ENCODE peak calls at places on chromosomes 1 and 21, in five cellular contexts. One of them, this sample, is unnamed.

GRCh38 chr1:189939967-189940366 is 537.7 kb downstream of the BRINP3 start:
- DNase-seq in IMR-90: peak; percentile 78
- DNase-seq in H9: no peak
- DNase-seq in mesenchymal stem cell: no peak
- DNase-seq in H1: no peak
- DNase-seq in this sample: no peak

GRCh38 chr1:239816090-239816812 is 275.4 kb upstream of the FMN2 start:
- DNase-seq in IMR-90: peak; percentile 55
- DNase-seq in H9: peak; percentile 78
- DNase-seq in mesenchymal stem cell: peak; percentile 79
- DNase-seq in H1: no peak
- DNase-seq in this sample: no peak

GRCh38 chr1:209988706-209989105 is 50.7 kb downstream of the SYT14 start:
- DNase-seq in IMR-90: no peak
- DNase-seq in H9: no peak
- DNase-seq in mesenchymal stem cell: no peak
- DNase-seq in H1: no peak
- DNase-seq in this sample: no peak

GRCh38 chr1:239025223-239025622 is 361.1 kb upstream of the CHRM3 start:
- DNase-seq in IMR-90: no peak
- DNase-seq in H9: no peak
- DNase-seq in mesenchymal stem cell: no peak
- DNase-seq in H1: no peak
- DNase-seq in this sample: no peak

GRCh38 chr1:111334169-111334568 is 43.5 kb downstream of the CHIA start:
- DNase-seq in IMR-90: peak; percentile 49
- DNase-seq in H9: peak; percentile 43
- DNase-seq in mesenchymal stem cell: peak; percentile 20
- DNase-seq in H1: no peak
- DNase-seq in this sample: no peak

GRCh38 chr1:155979525-155980343 is 1.4 kb upstream of the ARHGEF2 start:
- DNase-seq in IMR-90: no peak
- DNase-seq in H9: no peak
- DNase-seq in mesenchymal stem cell: no peak
- DNase-seq in H1: no peak
- DNase-seq in this sample: no peak

GRCh38 chr1:50422946-50423669 is at the start of gene DMRTA2:
- DNase-seq in IMR-90: no peak
- DNase-seq in H9: peak; percentile 84
- DNase-seq in mesenchymal stem cell: peak; percentile 35
- DNase-seq in H1: peak; percentile 87
- DNase-seq in this sample: peak; percentile 84

GRCh38 chr1:227654431-227654830 is 80.7 kb downstream of the JMJD4 start:
- DNase-seq in IMR-90: no peak
- DNase-seq in H9: no peak
- DNase-seq in mesenchymal stem cell: peak; percentile 7
- DNase-seq in H1: no peak
- DNase-seq in this sample: no peak

GRCh38 chr1:95084317-95085176 is 11.8 kb upstream of the ALG14 start:
- DNase-seq in IMR-90: peak; percentile 21
- DNase-seq in H9: peak; percentile 49
- DNase-seq in mesenchymal stem cell: peak; percentile 28
- DNase-seq in H1: peak; percentile 53
- DNase-seq in this sample: no peak

GRCh38 chr1:20439282-20439681 is 46.7 kb downstream of the CAMK2N1 start:
- DNase-seq in IMR-90: peak; percentile 55
- DNase-seq in H9: peak; percentile 43
- DNase-seq in mesenchymal stem cell: peak; percentile 54
- DNase-seq in H1: no peak
- DNase-seq in this sample: no peak

GRCh38 chr1:30324251-30325084 is 398.9 kb downstream of the MATN1 start:
- DNase-seq in IMR-90: no peak
- DNase-seq in H9: no peak
- DNase-seq in mesenchymal stem cell: no peak
- DNase-seq in H1: peak; percentile 27
- DNase-seq in this sample: no peak

GRCh38 chr1:190452272-190452848 is 25.3 kb downstream of the BRINP3 start:
- DNase-seq in IMR-90: no peak
- DNase-seq in H9: no peak
- DNase-seq in mesenchymal stem cell: no peak
- DNase-seq in H1: no peak
- DNase-seq in this sample: no peak

GRCh38 chr1:1087351-1088035 is 13.4 kb upstream of the RNF223 start:
- DNase-seq in IMR-90: no peak
- DNase-seq in H9: no peak
- DNase-seq in mesenchymal stem cell: no peak
- DNase-seq in H1: no peak
- DNase-seq in this sample: no peak

GRCh38 chr1:176786274-176786673 is 323.3 kb downstream of the PAPPA2 start:
- DNase-seq in IMR-90: no peak
- DNase-seq in H9: no peak
- DNase-seq in mesenchymal stem cell: no peak
- DNase-seq in H1: no peak
- DNase-seq in this sample: no peak

GRCh38 chr1:194442911-194443310 is 1256.5 kb upstream of the B3GALT2 start:
- DNase-seq in IMR-90: no peak
- DNase-seq in H9: no peak
- DNase-seq in mesenchymal stem cell: no peak
- DNase-seq in H1: no peak
- DNase-seq in this sample: no peak

DNA sequence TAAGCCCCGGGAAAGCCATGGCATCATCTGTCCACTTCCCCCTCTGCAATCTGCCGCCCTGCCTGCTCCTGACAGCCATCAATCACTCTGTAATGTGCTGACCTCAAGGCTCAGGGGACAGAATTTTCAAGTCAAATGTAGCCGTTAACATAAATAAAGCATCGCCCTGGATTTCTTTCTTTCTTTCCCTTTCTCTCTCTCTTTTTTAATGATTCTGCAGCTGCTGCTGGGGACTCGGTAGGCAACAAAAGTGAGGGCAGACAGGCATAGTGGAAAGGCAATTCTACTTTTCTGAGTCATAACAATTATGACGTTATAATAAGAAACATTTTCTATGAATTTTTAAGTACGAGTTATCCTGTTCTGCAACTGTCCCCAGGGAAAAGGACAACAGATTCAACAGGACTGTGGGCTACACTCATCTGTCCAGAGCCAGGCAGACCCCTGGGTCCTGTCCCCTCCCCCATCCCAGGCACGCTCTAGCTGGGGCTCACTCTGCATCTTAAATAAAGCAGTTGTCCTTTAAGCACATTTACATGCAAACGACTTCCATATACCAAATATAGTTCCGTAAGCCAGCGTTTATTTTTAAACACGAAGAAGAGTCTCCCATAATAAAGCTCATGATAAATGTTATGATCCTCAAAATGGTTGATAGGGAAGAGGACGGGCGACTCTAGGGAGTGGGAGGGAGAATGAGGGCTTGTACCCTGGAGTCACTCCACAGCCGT is 78.6 kb downstream of the SSBP3 start:
- DNase-seq in IMR-90: peak; percentile 63
- DNase-seq in H9: no peak
- DNase-seq in mesenchymal stem cell: peak; percentile 69
- DNase-seq in H1: no peak
- DNase-seq in this sample: no peak
- H3K23ac ChIP-seq in IMR-90: peak overlapping the region; percentile 73
- H3K23ac ChIP-seq in H9: no peak overlapping the region
- H3K23ac ChIP-seq in mesenchymal stem cell: no peak overlapping the region
- H3K23ac ChIP-seq in H1: no peak overlapping the region
- H3K23ac ChIP-seq in this sample: no peak overlapping the region

GRCh38 chr21:41765393-41765950 is 1.4 kb downstream of the RIPK4 start:
- DNase-seq in IMR-90: no peak
- DNase-seq in H9: no peak
- DNase-seq in mesenchymal stem cell: no peak
- DNase-seq in H1: no peak
- DNase-seq in this sample: no peak

GRCh38 chr21:41764558-41765392 is 2.1 kb downstream of the RIPK4 start:
- DNase-seq in IMR-90: no peak
- DNase-seq in H9: no peak
- DNase-seq in mesenchymal stem cell: no peak
- DNase-seq in H1: no peak
- DNase-seq in this sample: no peak

GRCh38 chr21:41767606-41768370 is 936 bp upstream of the RIPK4 start:
- DNase-seq in IMR-90: peak; percentile 17
- DNase-seq in H9: no peak
- DNase-seq in mesenchymal stem cell: no peak
- DNase-seq in H1: no peak
- DNase-seq in this sample: no peak

GRCh38 chr21:41766883-41767605 is at the start of gene RIPK4:
- DNase-seq in IMR-90: peak; percentile 23
- DNase-seq in H9: peak; percentile 89
- DNase-seq in mesenchymal stem cell: no peak
- DNase-seq in H1: peak; percentile 88
- DNase-seq in this sample: no peak

DNA sequence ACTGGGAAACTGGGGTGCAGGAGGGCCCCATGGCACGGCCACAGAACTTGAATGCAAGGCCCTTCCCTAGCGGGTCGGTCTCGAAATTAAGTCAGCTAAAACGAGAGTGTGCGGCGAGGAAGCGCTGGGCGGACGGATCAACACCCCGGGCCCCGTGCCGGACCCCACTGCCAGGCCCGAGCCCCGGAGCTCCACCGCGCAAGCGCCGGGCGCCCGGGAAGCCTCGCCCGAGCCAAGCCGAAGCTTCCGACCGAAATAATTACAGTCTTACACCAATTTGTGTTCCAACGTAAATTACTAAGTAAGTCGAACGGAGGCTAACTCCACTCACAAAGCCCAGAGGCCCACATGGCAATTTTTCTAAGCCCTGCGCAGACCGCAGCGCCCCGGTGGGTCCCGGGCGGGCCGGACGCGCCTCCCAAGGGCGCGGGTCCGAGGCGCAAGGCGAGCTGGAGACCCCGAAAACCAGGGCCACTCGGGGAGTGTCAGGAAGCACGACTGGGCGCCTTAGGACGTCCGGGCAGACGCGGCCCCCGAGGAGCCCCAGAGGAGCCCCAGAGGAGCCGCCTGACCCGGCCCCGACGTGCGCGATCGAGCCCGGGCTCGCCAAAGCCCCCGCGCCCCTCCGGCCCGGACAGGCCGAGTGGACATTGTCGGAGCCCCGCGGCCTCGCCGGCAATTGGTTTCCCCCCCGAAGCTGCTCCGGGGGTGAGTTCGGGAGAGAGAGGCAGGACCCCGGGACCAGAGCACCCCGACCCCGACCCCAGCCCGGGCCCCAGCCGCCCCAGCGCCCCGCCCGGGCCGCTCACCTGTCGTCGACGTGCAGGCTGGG is 585 bp downstream of the RIPK4 start:
- DNase-seq in IMR-90: no peak
- DNase-seq in H9: no peak
- DNase-seq in mesenchymal stem cell: no peak
- DNase-seq in H1: peak; percentile 75
- DNase-seq in this sample: no peak
- H4K91ac ChIP-seq in IMR-90: no peak overlapping the region
- H4K91ac ChIP-seq in H9: no peak overlapping the region
- H4K91ac ChIP-seq in mesenchymal stem cell: no peak overlapping the region
- H4K91ac ChIP-seq in H1: no peak overlapping the region
- H4K91ac ChIP-seq in this sample: no peak overlapping the region

GRCh38 chr1:57124170-57124569 is 158.4 kb upstream of the C8B start:
- DNase-seq in IMR-90: no peak
- DNase-seq in H9: no peak
- DNase-seq in mesenchymal stem cell: no peak
- DNase-seq in H1: no peak
- DNase-seq in this sample: no peak
- H3K23ac ChIP-seq in IMR-90: no peak overlapping the region
- H3K23ac ChIP-seq in H9: no peak overlapping the region
- H3K23ac ChIP-seq in mesenchymal stem cell: no peak overlapping the region
- H3K23ac ChIP-seq in H1: no peak overlapping the region
- H3K23ac ChIP-seq in this sample: no peak overlapping the region

GRCh38 chr1:15848929-15849774 is 1.6 kb downstream of the SPEN start:
- DNase-seq in IMR-90: peak; percentile 82
- DNase-seq in H9: peak; percentile 87
- DNase-seq in mesenchymal stem cell: peak; percentile 96
- DNase-seq in H1: peak; percentile 81
- DNase-seq in this sample: peak; percentile 88

GRCh38 chr1:15847893-15848142 is 311 bp downstream of the SPEN start:
- DNase-seq in IMR-90: no peak
- DNase-seq in H9: no peak
- DNase-seq in mesenchymal stem cell: no peak
- DNase-seq in H1: no peak
- DNase-seq in this sample: no peak

GRCh38 chr1:15849775-15850449 is 2.4 kb downstream of the SPEN start:
- DNase-seq in IMR-90: peak; percentile 60
- DNase-seq in H9: peak; percentile 69
- DNase-seq in mesenchymal stem cell: peak; percentile 86
- DNase-seq in H1: peak; percentile 64
- DNase-seq in this sample: peak; percentile 69

GRCh38 chr1:15848143-15848928 is 829 bp downstream of the SPEN start:
- DNase-seq in IMR-90: peak; percentile 23
- DNase-seq in H9: peak; percentile 50
- DNase-seq in mesenchymal stem cell: peak; percentile 59
- DNase-seq in H1: peak; percentile 67
- DNase-seq in this sample: no peak

GRCh38 chr1:15847100-15847892 is at the start of gene SPEN:
- DNase-seq in IMR-90: peak; percentile 96
- DNase-seq in H9: peak; percentile 91
- DNase-seq in mesenchymal stem cell: peak; percentile 97
- DNase-seq in H1: peak; percentile 96
- DNase-seq in this sample: peak; percentile 98
- H4K91ac ChIP-seq in IMR-90: peak within 1 kb of the TSS; percentile 60
- H4K91ac ChIP-seq in H9: no peak within 1 kb of the TSS
- H4K91ac ChIP-seq in mesenchymal stem cell: peak within 1 kb of the TSS; percentile 61
- H4K91ac ChIP-seq in H1: peak within 1 kb of the TSS; percentile 91
- H4K91ac ChIP-seq in this sample: no peak within 1 kb of the TSS

DNA sequence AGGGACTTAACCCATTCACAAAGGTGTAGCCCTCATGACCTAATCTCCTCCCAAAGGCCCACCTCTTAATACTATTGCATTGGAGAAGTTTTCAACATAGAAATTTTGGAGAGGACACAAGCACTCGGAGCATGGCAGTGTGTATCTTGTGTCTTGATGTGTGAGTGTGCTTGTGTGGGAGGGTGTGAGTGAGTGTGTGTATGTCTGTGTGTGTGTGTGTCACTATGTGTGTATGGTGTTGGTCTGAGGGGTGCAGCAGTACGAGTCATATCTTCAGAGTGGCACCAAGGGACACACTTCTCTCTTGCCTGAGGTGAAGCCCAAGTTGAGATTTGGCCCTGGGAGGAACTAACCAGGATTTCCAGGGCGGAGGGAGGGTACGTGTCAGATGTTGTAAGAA is 73.7 kb downstream of the NAV1 start:
- DNase-seq in IMR-90: no peak
- DNase-seq in H9: no peak
- DNase-seq in mesenchymal stem cell: no peak
- DNase-seq in H1: no peak
- DNase-seq in this sample: no peak
- H3K23ac ChIP-seq in IMR-90: no peak overlapping the region
- H3K23ac ChIP-seq in H9: no peak overlapping the region
- H3K23ac ChIP-seq in mesenchymal stem cell: no peak overlapping the region
- H3K23ac ChIP-seq in H1: no peak overlapping the region
- H3K23ac ChIP-seq in this sample: no peak overlapping the region

GRCh38 chr1:214552174-214552608 is 789 bp upstream of the PTPN14 start:
- DNase-seq in IMR-90: peak; percentile 64
- DNase-seq in H9: peak; percentile 87
- DNase-seq in mesenchymal stem cell: peak; percentile 75
- DNase-seq in H1: peak; percentile 67
- DNase-seq in this sample: peak; percentile 47
- H4K91ac ChIP-seq in IMR-90: peak overlapping the region; percentile 99
- H4K91ac ChIP-seq in H9: peak overlapping the region; percentile 99
- H4K91ac ChIP-seq in mesenchymal stem cell: peak overlapping the region; percentile 99
- H4K91ac ChIP-seq in H1: peak overlapping the region; percentile 71
- H4K91ac ChIP-seq in this sample: peak overlapping the region; percentile 3

GRCh38 chr1:32114420-32114819 is 6.6 kb downstream of the KPNA6 start:
- DNase-seq in IMR-90: no peak
- DNase-seq in H9: no peak
- DNase-seq in mesenchymal stem cell: no peak
- DNase-seq in H1: no peak
- DNase-seq in this sample: no peak
- H3K23ac ChIP-seq in IMR-90: no peak overlapping the region
- H3K23ac ChIP-seq in H9: no peak overlapping the region
- H3K23ac ChIP-seq in mesenchymal stem cell: no peak overlapping the region
- H3K23ac ChIP-seq in H1: no peak overlapping the region
- H3K23ac ChIP-seq in this sample: no peak overlapping the region

GRCh38 chr1:245718951-245719350 is 564.2 kb downstream of the KIF26B start:
- DNase-seq in IMR-90: no peak
- DNase-seq in H9: no peak
- DNase-seq in mesenchymal stem cell: no peak
- DNase-seq in H1: no peak
- DNase-seq in this sample: no peak
- H4K91ac ChIP-seq in IMR-90: no peak overlapping the region
- H4K91ac ChIP-seq in H9: no peak overlapping the region
- H4K91ac ChIP-seq in mesenchymal stem cell: no peak overlapping the region
- H4K91ac ChIP-seq in H1: no peak overlapping the region
- H4K91ac ChIP-seq in this sample: no peak overlapping the region

This sample was measured in neuronal stem cell.